ENCODE peak calls at places on chromosomes 12 and 14, in nine cellular contexts. One of them, this sample, is unnamed.

GRCh38 chr12:115046805-115047204 is 362.8 kb upstream of the TBX3 start:
- DNase-seq in foreskin fibroblast: no peak
- DNase-seq in MM.1S: no peak
- DNase-seq in AG04450: no peak
- DNase-seq in esophagus squamous epithelium: no peak
- DNase-seq in lower lobe of right lung: no peak
- DNase-seq in upper lobe of left lung: no peak
- DNase-seq in IMR-90: no peak
- DNase-seq in Peyer's patch: no peak
- DNase-seq in this sample: no peak

GRCh38 chr12:26126340-26127284 is 1.8 kb upstream of the BHLHE41 start:
- DNase-seq in foreskin fibroblast: peak
- DNase-seq in MM.1S: peak
- DNase-seq in AG04450: no peak
- DNase-seq in esophagus squamous epithelium: peak
- DNase-seq in lower lobe of right lung: peak
- DNase-seq in upper lobe of left lung: peak
- DNase-seq in IMR-90: peak
- DNase-seq in Peyer's patch: peak
- DNase-seq in this sample: peak

GRCh38 chr12:101221301-101221700 is 11.3 kb upstream of the SLC5A8 start:
- DNase-seq in foreskin fibroblast: no peak
- DNase-seq in MM.1S: no peak
- DNase-seq in AG04450: no peak
- DNase-seq in esophagus squamous epithelium: no peak
- DNase-seq in lower lobe of right lung: no peak
- DNase-seq in upper lobe of left lung: no peak
- DNase-seq in IMR-90: no peak
- DNase-seq in Peyer's patch: no peak
- DNase-seq in this sample: no peak

GRCh38 chr12:114508529-114509129 is 102.7 kb upstream of the TBX5 start:
- DNase-seq in foreskin fibroblast: peak
- DNase-seq in MM.1S: peak
- DNase-seq in AG04450: peak
- DNase-seq in esophagus squamous epithelium: no peak
- DNase-seq in lower lobe of right lung: peak
- DNase-seq in upper lobe of left lung: no peak
- DNase-seq in IMR-90: peak
- DNase-seq in Peyer's patch: peak
- DNase-seq in this sample: peak

GRCh38 chr14:64387232-64387737 is 868 bp upstream of the MTHFD1 start:
- DNase-seq in foreskin fibroblast: peak
- DNase-seq in MM.1S: no peak
- DNase-seq in AG04450: no peak
- DNase-seq in esophagus squamous epithelium: no peak
- DNase-seq in lower lobe of right lung: no peak
- DNase-seq in upper lobe of left lung: no peak
- DNase-seq in IMR-90: peak
- DNase-seq in Peyer's patch: no peak
- DNase-seq in this sample: peak

GRCh38 chr12:106527356-106527755 is 55.4 kb upstream of the RFX4 start:
- DNase-seq in foreskin fibroblast: peak
- DNase-seq in MM.1S: no peak
- DNase-seq in AG04450: no peak
- DNase-seq in esophagus squamous epithelium: no peak
- DNase-seq in lower lobe of right lung: no peak
- DNase-seq in upper lobe of left lung: no peak
- DNase-seq in IMR-90: peak
- DNase-seq in Peyer's patch: no peak
- DNase-seq in this sample: peak

GRCh38 chr12:116718578-116719454 is 19.1 kb downstream of the SPRING1 start:
- DNase-seq in foreskin fibroblast: peak
- DNase-seq in MM.1S: no peak
- DNase-seq in AG04450: no peak
- DNase-seq in esophagus squamous epithelium: no peak
- DNase-seq in lower lobe of right lung: no peak
- DNase-seq in upper lobe of left lung: no peak
- DNase-seq in IMR-90: peak
- DNase-seq in Peyer's patch: no peak
- DNase-seq in this sample: peak

GRCh38 chr14:77359626-77360025 is 17.3 kb downstream of the TMED8 start:
- DNase-seq in foreskin fibroblast: no peak
- DNase-seq in MM.1S: no peak
- DNase-seq in AG04450: no peak
- DNase-seq in esophagus squamous epithelium: no peak
- DNase-seq in lower lobe of right lung: no peak
- DNase-seq in upper lobe of left lung: no peak
- DNase-seq in IMR-90: no peak
- DNase-seq in Peyer's patch: no peak
- DNase-seq in this sample: peak

GRCh38 chr12:81369175-81369574 is 291.3 kb downstream of the ACSS3 start:
- DNase-seq in foreskin fibroblast: no peak
- DNase-seq in MM.1S: no peak
- DNase-seq in AG04450: no peak
- DNase-seq in esophagus squamous epithelium: no peak
- DNase-seq in lower lobe of right lung: no peak
- DNase-seq in upper lobe of left lung: no peak
- DNase-seq in IMR-90: no peak
- DNase-seq in Peyer's patch: no peak
- DNase-seq in this sample: no peak

DNA sequence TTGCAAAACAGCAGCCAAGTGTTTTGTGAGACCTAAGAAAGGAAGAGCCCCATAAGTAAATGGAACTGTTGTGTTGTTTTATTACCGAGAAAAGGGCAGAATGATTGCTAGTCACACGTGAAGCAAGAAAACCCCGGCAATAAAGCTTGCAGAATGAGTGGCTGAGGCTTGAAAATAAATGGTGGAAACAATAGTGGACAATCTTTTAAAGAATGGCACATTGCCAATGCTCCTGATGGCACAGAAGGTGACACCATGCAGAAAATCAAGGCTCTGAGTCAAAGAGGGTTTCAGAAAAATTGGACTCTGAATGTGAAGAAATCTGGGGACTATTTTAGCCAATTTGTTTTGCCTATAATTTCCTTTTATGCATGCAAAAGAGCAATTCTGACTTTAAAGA is 4.0 kb upstream of the AQP2 start:
- DNase-seq in foreskin fibroblast: no peak
- DNase-seq in MM.1S: no peak
- DNase-seq in AG04450: no peak
- DNase-seq in esophagus squamous epithelium: no peak
- DNase-seq in lower lobe of right lung: no peak
- DNase-seq in upper lobe of left lung: no peak
- DNase-seq in IMR-90: no peak
- DNase-seq in Peyer's patch: no peak
- DNase-seq in this sample: no peak
- H3K4me3 ChIP-seq in foreskin fibroblast: no peak
- H3K4me3 ChIP-seq in MM.1S: no peak
- H3K4me3 ChIP-seq in AG04450: no peak
- H3K4me3 ChIP-seq in esophagus squamous epithelium: no peak
- H3K4me3 ChIP-seq in lower lobe of right lung: no peak
- H3K4me3 ChIP-seq in upper lobe of left lung: no peak
- H3K4me3 ChIP-seq in IMR-90: no peak
- H3K4me3 ChIP-seq in Peyer's patch: no peak
- H3K4me3 ChIP-seq in this sample: no peak

DNA sequence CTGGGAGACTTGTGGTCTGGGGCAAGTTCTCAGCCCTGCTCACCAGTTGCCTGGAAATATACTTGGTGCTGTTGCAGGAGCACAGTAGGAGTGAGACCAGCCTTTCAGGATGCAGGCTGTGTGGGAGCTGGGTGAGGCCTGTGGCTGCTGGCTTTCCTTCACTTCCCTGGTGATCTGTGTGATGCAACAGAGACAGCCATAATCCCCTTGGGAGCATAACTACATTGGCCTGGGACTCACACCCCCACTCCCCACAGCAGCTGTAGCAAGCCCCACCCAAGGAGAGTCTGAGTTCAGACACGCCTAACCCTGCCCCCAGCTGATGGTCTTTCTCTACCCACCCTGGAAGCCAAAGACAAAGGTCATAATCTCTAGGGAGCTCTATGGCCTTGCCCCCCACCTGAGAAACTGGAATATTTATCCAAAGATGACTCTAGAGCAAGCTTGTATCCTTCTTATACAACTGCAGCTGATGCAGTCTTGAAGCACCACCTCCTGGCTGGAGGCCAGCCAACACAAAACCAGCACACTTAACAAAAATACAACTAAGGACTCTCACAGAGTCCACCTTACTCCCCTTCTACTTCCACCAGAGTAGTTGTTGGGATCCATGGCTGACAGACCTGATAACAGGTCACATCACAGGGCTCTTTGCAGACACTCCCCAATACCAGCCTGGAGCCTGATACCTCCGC is 190.4 kb upstream of the CPNE8 start:
- DNase-seq in foreskin fibroblast: no peak
- DNase-seq in MM.1S: no peak
- DNase-seq in AG04450: no peak
- DNase-seq in esophagus squamous epithelium: no peak
- DNase-seq in lower lobe of right lung: no peak
- DNase-seq in upper lobe of left lung: no peak
- DNase-seq in IMR-90: no peak
- DNase-seq in Peyer's patch: no peak
- DNase-seq in this sample: no peak
- TF ChIP-seq CTCF in foreskin fibroblast: no peak
- TF ChIP-seq CTCF in MM.1S: no peak
- TF ChIP-seq CTCF in AG04450: no peak
- TF ChIP-seq CTCF in esophagus squamous epithelium: no peak
- TF ChIP-seq CTCF in lower lobe of right lung: no peak
- TF ChIP-seq CTCF in upper lobe of left lung: no peak
- TF ChIP-seq CTCF in IMR-90: no peak
- TF ChIP-seq CTCF in Peyer's patch: no peak
- TF ChIP-seq CTCF in this sample: no peak

GRCh38 chr12:52053570-52054209 is 2.4 kb downstream of the NR4A1 start:
- DNase-seq in foreskin fibroblast: no peak
- DNase-seq in MM.1S: no peak
- DNase-seq in AG04450: no peak
- DNase-seq in esophagus squamous epithelium: no peak
- DNase-seq in lower lobe of right lung: no peak
- DNase-seq in upper lobe of left lung: peak
- DNase-seq in IMR-90: peak
- DNase-seq in Peyer's patch: no peak
- DNase-seq in this sample: no peak
- H3K4me3 ChIP-seq in foreskin fibroblast: no peak
- H3K4me3 ChIP-seq in MM.1S: no peak
- H3K4me3 ChIP-seq in AG04450: no peak
- H3K4me3 ChIP-seq in esophagus squamous epithelium: no peak
- H3K4me3 ChIP-seq in lower lobe of right lung: peak
- H3K4me3 ChIP-seq in upper lobe of left lung: peak
- H3K4me3 ChIP-seq in IMR-90: peak
- H3K4me3 ChIP-seq in Peyer's patch: no peak
- H3K4me3 ChIP-seq in this sample: no peak

DNA sequence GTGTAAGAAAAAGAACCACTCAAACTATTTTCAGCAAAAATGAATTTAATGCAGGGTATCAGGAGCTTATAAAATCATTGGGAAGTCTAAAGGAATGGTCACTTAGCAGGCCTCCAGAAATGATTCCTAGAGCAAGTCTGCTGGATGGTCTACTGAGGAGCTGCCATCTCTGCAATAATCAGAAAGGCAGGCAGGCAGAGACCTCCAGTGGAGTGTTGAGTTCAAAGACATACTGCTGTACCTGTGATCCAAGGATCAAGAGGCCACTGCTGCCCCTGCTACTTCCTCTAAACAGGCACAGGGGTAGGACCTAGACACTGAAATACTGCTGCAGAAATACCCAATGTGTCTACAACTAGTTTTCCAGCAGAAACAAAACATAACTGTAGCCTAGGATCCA is 14.5 kb upstream of the KICS2 start:
- DNase-seq in foreskin fibroblast: peak
- DNase-seq in MM.1S: no peak
- DNase-seq in AG04450: no peak
- DNase-seq in esophagus squamous epithelium: no peak
- DNase-seq in lower lobe of right lung: no peak
- DNase-seq in upper lobe of left lung: no peak
- DNase-seq in IMR-90: peak
- DNase-seq in Peyer's patch: no peak
- DNase-seq in this sample: peak
- TF ChIP-seq CTCF in foreskin fibroblast: peak
- TF ChIP-seq CTCF in MM.1S: no peak
- TF ChIP-seq CTCF in AG04450: peak
- TF ChIP-seq CTCF in esophagus squamous epithelium: no peak
- TF ChIP-seq CTCF in lower lobe of right lung: no peak
- TF ChIP-seq CTCF in upper lobe of left lung: no peak
- TF ChIP-seq CTCF in IMR-90: peak
- TF ChIP-seq CTCF in Peyer's patch: no peak
- TF ChIP-seq CTCF in this sample: peak

GRCh38 chr12:93740721-93741120 is 63.5 kb downstream of the CRADD start:
- DNase-seq in foreskin fibroblast: no peak
- DNase-seq in MM.1S: peak
- DNase-seq in AG04450: no peak
- DNase-seq in esophagus squamous epithelium: no peak
- DNase-seq in lower lobe of right lung: no peak
- DNase-seq in upper lobe of left lung: no peak
- DNase-seq in IMR-90: peak
- DNase-seq in Peyer's patch: no peak
- DNase-seq in this sample: peak
- H3K4me3 ChIP-seq in foreskin fibroblast: peak
- H3K4me3 ChIP-seq in MM.1S: peak
- H3K4me3 ChIP-seq in AG04450: peak
- H3K4me3 ChIP-seq in esophagus squamous epithelium: no peak
- H3K4me3 ChIP-seq in lower lobe of right lung: peak
- H3K4me3 ChIP-seq in upper lobe of left lung: peak
- H3K4me3 ChIP-seq in IMR-90: peak
- H3K4me3 ChIP-seq in Peyer's patch: no peak
- H3K4me3 ChIP-seq in this sample: peak

This sample was measured in AG10803.